ENCODE peak calls at places on chromosomes 11 and 22, in seven cellular contexts. One of them, this sample, is unnamed.

GRCh38 chr22:42408276-42408675 is 23.9 kb downstream of the NFAM1 start:
- DNase-seq in astrocyte of the spinal cord: no peak
- DNase-seq in K562: no peak
- DNase-seq in foreskin keratinocyte: no peak
- DNase-seq in CD8-positive, alpha-beta T cell: no peak
- DNase-seq in fibroblast of pulmonary artery: no peak
- DNase-seq in mucosa of descending colon: no peak
- DNase-seq in this sample: no peak

GRCh38 chr11:91932151-91932821 is 292.3 kb upstream of the FAT3 start:
- DNase-seq in K562: no peak
- DNase-seq in CD8-positive, alpha-beta T cell: no peak
- DNase-seq in fibroblast of pulmonary artery: no peak
- DNase-seq in mucosa of descending colon: no peak
- DNase-seq in foreskin keratinocyte: peak
- DNase-seq in astrocyte of the spinal cord: peak
- DNase-seq in this sample: peak

GRCh38 chr11:71385091-71385490 is 63.1 kb downstream of the DHCR7 start:
- DNase-seq in astrocyte of the spinal cord: no peak
- DNase-seq in foreskin keratinocyte: no peak
- DNase-seq in mucosa of descending colon: no peak
- DNase-seq in fibroblast of pulmonary artery: no peak
- DNase-seq in CD8-positive, alpha-beta T cell: no peak
- DNase-seq in K562: no peak
- DNase-seq in this sample: no peak

GRCh38 chr11:110092577-110093406 is at the start of gene ZC3H12C:
- DNase-seq in fibroblast of pulmonary artery: peak
- DNase-seq in foreskin keratinocyte: peak
- DNase-seq in CD8-positive, alpha-beta T cell: no peak
- DNase-seq in mucosa of descending colon: peak
- DNase-seq in K562: peak
- DNase-seq in astrocyte of the spinal cord: peak
- DNase-seq in this sample: peak

GRCh38 chr11:34427171-34427805 is 11.4 kb upstream of the CAT start:
- DNase-seq in fibroblast of pulmonary artery: peak
- DNase-seq in mucosa of descending colon: no peak
- DNase-seq in foreskin keratinocyte: peak
- DNase-seq in K562: peak
- DNase-seq in astrocyte of the spinal cord: peak
- DNase-seq in CD8-positive, alpha-beta T cell: no peak
- DNase-seq in this sample: peak

GRCh38 chr22:24180316-24181087 is 785 bp upstream of the SUSD2 start:
- DNase-seq in astrocyte of the spinal cord: no peak
- DNase-seq in fibroblast of pulmonary artery: no peak
- DNase-seq in K562: no peak
- DNase-seq in foreskin keratinocyte: no peak
- DNase-seq in CD8-positive, alpha-beta T cell: no peak
- DNase-seq in mucosa of descending colon: peak
- DNase-seq in this sample: no peak

GRCh38 chr22:25125693-25126357 is 73.8 kb upstream of the CRYBB3 start:
- DNase-seq in K562: no peak
- DNase-seq in fibroblast of pulmonary artery: no peak
- DNase-seq in mucosa of descending colon: no peak
- DNase-seq in foreskin keratinocyte: no peak
- DNase-seq in CD8-positive, alpha-beta T cell: no peak
- DNase-seq in astrocyte of the spinal cord: no peak
- DNase-seq in this sample: no peak

GRCh38 chr11:68670208-68670992 is 13.9 kb upstream of the GAL start:
- DNase-seq in K562: no peak
- DNase-seq in CD8-positive, alpha-beta T cell: no peak
- DNase-seq in mucosa of descending colon: peak
- DNase-seq in fibroblast of pulmonary artery: no peak
- DNase-seq in astrocyte of the spinal cord: no peak
- DNase-seq in foreskin keratinocyte: no peak
- DNase-seq in this sample: no peak

GRCh38 chr11:85844439-85845051 is 10.6 kb upstream of the CCDC83 start:
- DNase-seq in foreskin keratinocyte: peak
- DNase-seq in fibroblast of pulmonary artery: peak
- DNase-seq in mucosa of descending colon: no peak
- DNase-seq in astrocyte of the spinal cord: no peak
- DNase-seq in K562: no peak
- DNase-seq in CD8-positive, alpha-beta T cell: no peak
- DNase-seq in this sample: peak

GRCh38 chr22:44211256-44211945 is 30.7 kb downstream of the PARVG start:
- DNase-seq in foreskin keratinocyte: no peak
- DNase-seq in CD8-positive, alpha-beta T cell: no peak
- DNase-seq in mucosa of descending colon: no peak
- DNase-seq in K562: no peak
- DNase-seq in fibroblast of pulmonary artery: no peak
- DNase-seq in astrocyte of the spinal cord: no peak
- DNase-seq in this sample: no peak

GRCh38 chr22:41216984-41217383 is 11.9 kb downstream of the L3MBTL2 start:
- DNase-seq in foreskin keratinocyte: no peak
- DNase-seq in mucosa of descending colon: no peak
- DNase-seq in CD8-positive, alpha-beta T cell: no peak
- DNase-seq in K562: no peak
- DNase-seq in astrocyte of the spinal cord: no peak
- DNase-seq in fibroblast of pulmonary artery: peak
- DNase-seq in this sample: no peak

GRCh38 chr22:32080904-32081303 is 37.8 kb downstream of the SLC5A1 start:
- DNase-seq in fibroblast of pulmonary artery: peak
- DNase-seq in foreskin keratinocyte: peak
- DNase-seq in CD8-positive, alpha-beta T cell: no peak
- DNase-seq in astrocyte of the spinal cord: peak
- DNase-seq in K562: peak
- DNase-seq in mucosa of descending colon: no peak
- DNase-seq in this sample: peak

GRCh38 chr22:33891455-33891854 is 28.8 kb downstream of the LARGE1 start:
- DNase-seq in fibroblast of pulmonary artery: no peak
- DNase-seq in K562: no peak
- DNase-seq in astrocyte of the spinal cord: no peak
- DNase-seq in foreskin keratinocyte: no peak
- DNase-seq in CD8-positive, alpha-beta T cell: no peak
- DNase-seq in mucosa of descending colon: no peak
- DNase-seq in this sample: no peak

GRCh38 chr11:46238967-46239800 is 38.3 kb upstream of the CREB3L1 start:
- DNase-seq in K562: peak
- DNase-seq in astrocyte of the spinal cord: peak
- DNase-seq in mucosa of descending colon: peak
- DNase-seq in CD8-positive, alpha-beta T cell: peak
- DNase-seq in fibroblast of pulmonary artery: peak
- DNase-seq in foreskin keratinocyte: peak
- DNase-seq in this sample: peak

GRCh38 chr11:67504950-67505561 is at the start of gene PITPNM1:
- DNase-seq in astrocyte of the spinal cord: peak
- DNase-seq in K562: peak
- DNase-seq in foreskin keratinocyte: peak
- DNase-seq in CD8-positive, alpha-beta T cell: peak
- DNase-seq in mucosa of descending colon: peak
- DNase-seq in fibroblast of pulmonary artery: peak
- DNase-seq in this sample: no peak

GRCh38 chr22:19004471-19004870 is 68.4 kb upstream of the PRODH start:
- DNase-seq in CD8-positive, alpha-beta T cell: no peak
- DNase-seq in K562: no peak
- DNase-seq in foreskin keratinocyte: no peak
- DNase-seq in mucosa of descending colon: no peak
- DNase-seq in astrocyte of the spinal cord: no peak
- DNase-seq in fibroblast of pulmonary artery: no peak
- DNase-seq in this sample: no peak

GRCh38 chr22:50550395-50550794 is 4.7 kb downstream of the KLHDC7B start:
- DNase-seq in CD8-positive, alpha-beta T cell: no peak
- DNase-seq in astrocyte of the spinal cord: no peak
- DNase-seq in mucosa of descending colon: no peak
- DNase-seq in K562: no peak
- DNase-seq in foreskin keratinocyte: no peak
- DNase-seq in fibroblast of pulmonary artery: no peak
- DNase-seq in this sample: no peak

GRCh38 chr11:73402834-73403185 is 26.6 kb downstream of the RELT start:
- DNase-seq in foreskin keratinocyte: no peak
- DNase-seq in fibroblast of pulmonary artery: peak
- DNase-seq in mucosa of descending colon: no peak
- DNase-seq in astrocyte of the spinal cord: peak
- DNase-seq in CD8-positive, alpha-beta T cell: no peak
- DNase-seq in K562: peak
- DNase-seq in this sample: no peak
- TF ChIP-seq CTCF in foreskin keratinocyte: peak
- TF ChIP-seq CTCF in fibroblast of pulmonary artery: peak
- TF ChIP-seq CTCF in mucosa of descending colon: no peak
- TF ChIP-seq CTCF in astrocyte of the spinal cord: peak
- TF ChIP-seq CTCF in CD8-positive, alpha-beta T cell: no peak
- TF ChIP-seq CTCF in K562: peak
- TF ChIP-seq CTCF in this sample: peak

GRCh38 chr11:118789501-118790356 is 1.2 kb downstream of the DDX6 start:
- DNase-seq in fibroblast of pulmonary artery: peak
- DNase-seq in astrocyte of the spinal cord: peak
- DNase-seq in foreskin keratinocyte: no peak
- DNase-seq in K562: peak
- DNase-seq in mucosa of descending colon: no peak
- DNase-seq in CD8-positive, alpha-beta T cell: no peak
- DNase-seq in this sample: peak

GRCh38 chr11:118791961-118792578 is 1.1 kb upstream of the DDX6 start:
- DNase-seq in mucosa of descending colon: no peak
- DNase-seq in K562: peak
- DNase-seq in astrocyte of the spinal cord: no peak
- DNase-seq in foreskin keratinocyte: no peak
- DNase-seq in CD8-positive, alpha-beta T cell: peak
- DNase-seq in fibroblast of pulmonary artery: peak
- DNase-seq in this sample: no peak

GRCh38 chr11:118792642-118793124 is 1.7 kb upstream of the DDX6 start:
- DNase-seq in K562: peak
- DNase-seq in fibroblast of pulmonary artery: peak
- DNase-seq in astrocyte of the spinal cord: peak
- DNase-seq in foreskin keratinocyte: peak
- DNase-seq in mucosa of descending colon: peak
- DNase-seq in CD8-positive, alpha-beta T cell: peak
- DNase-seq in this sample: peak

GRCh38 chr11:118791015-118791960 is at the start of gene DDX6:
- DNase-seq in foreskin keratinocyte: peak
- DNase-seq in CD8-positive, alpha-beta T cell: peak
- DNase-seq in K562: peak
- DNase-seq in astrocyte of the spinal cord: peak
- DNase-seq in mucosa of descending colon: peak
- DNase-seq in fibroblast of pulmonary artery: peak
- DNase-seq in this sample: peak

GRCh38 chr11:118790357-118791014 is 478 bp downstream of the DDX6 start:
- DNase-seq in mucosa of descending colon: peak
- DNase-seq in foreskin keratinocyte: peak
- DNase-seq in CD8-positive, alpha-beta T cell: peak
- DNase-seq in K562: peak
- DNase-seq in astrocyte of the spinal cord: peak
- DNase-seq in fibroblast of pulmonary artery: peak
- DNase-seq in this sample: peak
- TF ChIP-seq CTCF in mucosa of descending colon: no peak
- TF ChIP-seq CTCF in foreskin keratinocyte: peak
- TF ChIP-seq CTCF in CD8-positive, alpha-beta T cell: peak
- TF ChIP-seq CTCF in K562: peak
- TF ChIP-seq CTCF in astrocyte of the spinal cord: peak
- TF ChIP-seq CTCF in fibroblast of pulmonary artery: peak
- TF ChIP-seq CTCF in this sample: peak

GRCh38 chr11:123062158-123062891 is 389 bp upstream of the HSPA8 start:
- DNase-seq in astrocyte of the spinal cord: peak
- DNase-seq in foreskin keratinocyte: peak
- DNase-seq in mucosa of descending colon: peak
- DNase-seq in CD8-positive, alpha-beta T cell: peak
- DNase-seq in fibroblast of pulmonary artery: peak
- DNase-seq in K562: peak
- DNase-seq in this sample: peak
- TF ChIP-seq CTCF in astrocyte of the spinal cord: peak
- TF ChIP-seq CTCF in foreskin keratinocyte: no peak
- TF ChIP-seq CTCF in mucosa of descending colon: no peak
- TF ChIP-seq CTCF in CD8-positive, alpha-beta T cell: no peak
- TF ChIP-seq CTCF in fibroblast of pulmonary artery: no peak
- TF ChIP-seq CTCF in K562: no peak
- TF ChIP-seq CTCF in this sample: no peak

GRCh38 chr11:5390210-5390609 is 6.6 kb downstream of the OR51M1 start:
- DNase-seq in K562: no peak
- DNase-seq in CD8-positive, alpha-beta T cell: no peak
- DNase-seq in astrocyte of the spinal cord: no peak
- DNase-seq in mucosa of descending colon: no peak
- DNase-seq in fibroblast of pulmonary artery: no peak
- DNase-seq in foreskin keratinocyte: no peak
- DNase-seq in this sample: no peak
- TF ChIP-seq CTCF in K562: peak
- TF ChIP-seq CTCF in CD8-positive, alpha-beta T cell: no peak
- TF ChIP-seq CTCF in astrocyte of the spinal cord: no peak
- TF ChIP-seq CTCF in mucosa of descending colon: no peak
- TF ChIP-seq CTCF in fibroblast of pulmonary artery: no peak
- TF ChIP-seq CTCF in foreskin keratinocyte: no peak
- TF ChIP-seq CTCF in this sample: peak

GRCh38 chr22:22855617-22856308 is 31.9 kb upstream of the IGLL5 start:
- DNase-seq in CD8-positive, alpha-beta T cell: peak
- DNase-seq in mucosa of descending colon: no peak
- DNase-seq in foreskin keratinocyte: no peak
- DNase-seq in K562: peak
- DNase-seq in astrocyte of the spinal cord: no peak
- DNase-seq in fibroblast of pulmonary artery: peak
- DNase-seq in this sample: no peak
- TF ChIP-seq CTCF in CD8-positive, alpha-beta T cell: peak
- TF ChIP-seq CTCF in mucosa of descending colon: peak
- TF ChIP-seq CTCF in foreskin keratinocyte: peak
- TF ChIP-seq CTCF in K562: no peak
- TF ChIP-seq CTCF in astrocyte of the spinal cord: peak
- TF ChIP-seq CTCF in fibroblast of pulmonary artery: peak
- TF ChIP-seq CTCF in this sample: peak